ENCODE peak calls at places on chromosomes 7 and 10, in five cellular contexts. W is spleen, T is GM12878, M is stomach, K is SK-N-SH. R is an unnamed sample.

GRCh38 chr7:116273283-116273917 is 63.1 kb downstream of the TES start:
- DNase-seq in W (no peak), T (no peak), M (no peak), K (no peak), R (no peak)

GRCh38 chr10:52616420-52616764 is 156.2 kb downstream of the MBL2 start:
- DNase-seq in W (no peak), T (no peak), M (no peak), K (no peak), R (no peak)

GRCh38 chr7:27640914-27641570 is 21.6 kb downstream of the HIBADH start:
- DNase-seq in W (no peak), T (no peak), M (peak; percentile 37), K (no peak), R (no peak)

GRCh38 chr10:23341004-23341403 is 3.6 kb downstream of the C10orf67 start:
- DNase-seq in W (no peak), T (no peak), M (no peak), K (no peak), R (no peak)

GRCh38 chr10:125083576-125083920 is 76.8 kb downstream of the CTBP2 start:
- DNase-seq in W (peak; percentile 44), T (no peak), M (peak; percentile 55), K (no peak), R (peak; percentile 36)

GRCh38 chr7:149825567-149826343 is 12.4 kb upstream of the ZNF862 start:
- DNase-seq in W (peak; percentile 69), T (no peak), M (no peak), K (peak; percentile 30), R (peak; percentile 61)

GRCh38 chr7:50851891-50852290 is 69.2 kb upstream of the GRB10 start:
- DNase-seq in W (no peak), T (no peak), M (peak; percentile 24), K (no peak), R (no peak)

GRCh38 chr7:123871998-123872867 is 27.3 kb downstream of the HYAL4 start:
- DNase-seq in W (peak; percentile 64), T (no peak), M (peak; percentile 65), K (peak; percentile 61), R (no peak)

GRCh38 chr7:94848531-94848930 is 58.9 kb upstream of the PPP1R9A start:
- DNase-seq in W (no peak), T (no peak), M (no peak), K (no peak), R (no peak)

GRCh38 chr10:88116491-88116890 is 253.1 kb downstream of the PTEN start:
- DNase-seq in W (no peak), T (no peak), M (no peak), K (no peak), R (no peak)

GRCh38 chr10:35236739-35237138 is 99.6 kb upstream of the CCNY start:
- DNase-seq in W (no peak), T (no peak), M (no peak), K (no peak), R (no peak)

GRCh38 chr10:86872757-86873156 is 84.7 kb downstream of the MMRN2 start:
- DNase-seq in W (no peak), T (no peak), M (no peak), K (no peak), R (no peak)

GRCh38 chr7:127391591-127392181 is 822 bp downstream of the ZNF800 start:
- DNase-seq in W (peak; percentile 92), T (no peak), M (peak; percentile 50), K (no peak), R (peak; percentile 63)

GRCh38 chr7:140625908-140626868 is 14.4 kb downstream of the DENND2A start:
- DNase-seq in W (no peak), T (no peak), M (peak; percentile 72), K (peak; percentile 69), R (peak; percentile 92)

GRCh38 chr7:2043316-2044039 is 189.3 kb downstream of the MAD1L1 start:
- DNase-seq in W (peak; percentile 79), T (no peak), M (no peak), K (peak; percentile 36), R (peak; percentile 40)

GRCh38 chr10:45308707-45309106 is 6.7 kb downstream of the OR13A1 start:
- DNase-seq in W (no peak), T (peak; percentile 16), M (no peak), K (no peak), R (no peak)

GRCh38 chr7:1123721-1124120 is 35.8 kb downstream of the GPER1 start:
- DNase-seq in W (no peak), T (no peak), M (peak; percentile 91), K (peak; percentile 79), R (peak; percentile 85)

DNA sequence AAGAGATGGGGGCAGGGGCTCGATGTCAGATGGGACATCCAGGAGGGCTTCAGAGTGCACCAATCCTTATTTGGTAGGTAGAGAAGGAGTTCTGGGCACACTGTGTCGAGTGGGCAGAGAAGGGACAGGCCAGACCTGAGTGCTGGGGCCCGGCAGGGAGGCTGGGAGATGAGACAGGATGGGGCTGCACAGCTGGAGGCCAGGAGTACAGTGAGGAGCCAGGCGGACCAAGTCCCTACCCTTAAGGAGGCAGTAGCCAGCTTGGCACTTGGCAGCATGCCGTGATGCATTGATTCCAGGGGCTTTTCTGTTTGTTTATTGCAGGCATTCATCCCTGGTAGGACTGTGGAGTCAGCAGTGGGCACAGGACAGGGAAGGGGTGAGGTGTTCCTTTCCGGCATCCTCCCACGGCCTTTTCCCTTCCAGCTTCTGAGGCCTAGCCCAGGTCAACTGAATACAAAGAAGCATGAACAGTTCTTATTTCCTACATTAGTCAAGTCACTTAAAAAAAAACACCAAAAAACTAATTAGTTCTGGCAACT is 168.8 kb upstream of the CDCA7L start:
- DNase-seq in W (no peak), T (no peak), M (no peak), K (no peak), R (no peak)
- TF ChIP-seq POLR2AphosphoS5 in W (peak; percentile 52), T (no peak), M (no peak), K (no peak), R (no peak)

GRCh38 chr10:36531621-36532020 is 593.8 kb upstream of the ANKRD30A start:
- DNase-seq in W (no peak), T (no peak), M (no peak), K (no peak), R (no peak)

GRCh38 chr10:36533316-36533715 is 592.1 kb upstream of the ANKRD30A start:
- DNase-seq in W (no peak), T (no peak), M (no peak), K (no peak), R (no peak)

GRCh38 chr10:36538945-36539586 is 586.3 kb upstream of the ANKRD30A start:
- DNase-seq in W (no peak), T (no peak), M (peak; percentile 37), K (no peak), R (no peak)

DNA sequence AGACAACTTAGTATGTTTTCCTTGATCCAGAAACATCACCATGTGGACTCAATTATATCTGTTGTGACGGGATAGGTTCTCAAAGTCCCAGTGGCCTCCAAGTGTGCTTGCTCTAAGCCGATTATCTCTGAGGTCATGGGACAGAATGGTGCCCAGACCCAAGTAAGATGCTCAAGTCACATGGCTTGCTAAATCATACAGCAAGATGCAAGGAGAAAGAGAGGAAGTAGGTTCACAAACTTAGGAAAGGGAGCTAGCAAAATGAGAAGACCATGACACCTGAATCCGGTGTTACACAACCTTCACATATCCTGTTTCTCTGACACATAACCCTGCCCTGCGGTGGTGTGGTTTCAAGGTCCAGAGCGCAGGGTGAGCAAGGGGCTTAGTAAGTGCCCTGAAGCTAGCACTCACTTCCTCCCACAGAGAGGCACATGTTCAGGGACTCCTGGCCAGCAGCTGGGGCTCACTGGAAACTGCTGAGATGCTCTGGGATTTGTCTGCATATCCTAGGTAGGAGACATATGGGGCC is 590.9 kb upstream of the ANKRD30A start:
- DNase-seq in W (peak; percentile 89), T (no peak), M (no peak), K (no peak), R (no peak)
- TF ChIP-seq POLR2AphosphoS5 in W (peak; percentile 66), T (no peak), M (no peak), K (no peak), R (no peak)

GRCh38 chr10:32418572-32418971 is 27.4 kb upstream of the CCDC7 start:
- DNase-seq in W (no peak), T (no peak), M (no peak), K (no peak), R (no peak)

GRCh38 chr10:32419615-32420014 is 26.3 kb upstream of the CCDC7 start:
- DNase-seq in W (no peak), T (no peak), M (no peak), K (no peak), R (no peak)

GRCh38 chr10:32415361-32415760 is 30.6 kb upstream of the CCDC7 start:
- DNase-seq in W (no peak), T (no peak), M (no peak), K (peak; percentile 38), R (no peak)

GRCh38 chr10:32413513-32413912 is 32.4 kb upstream of the CCDC7 start:
- DNase-seq in W (no peak), T (no peak), M (no peak), K (no peak), R (no peak)

DNA sequence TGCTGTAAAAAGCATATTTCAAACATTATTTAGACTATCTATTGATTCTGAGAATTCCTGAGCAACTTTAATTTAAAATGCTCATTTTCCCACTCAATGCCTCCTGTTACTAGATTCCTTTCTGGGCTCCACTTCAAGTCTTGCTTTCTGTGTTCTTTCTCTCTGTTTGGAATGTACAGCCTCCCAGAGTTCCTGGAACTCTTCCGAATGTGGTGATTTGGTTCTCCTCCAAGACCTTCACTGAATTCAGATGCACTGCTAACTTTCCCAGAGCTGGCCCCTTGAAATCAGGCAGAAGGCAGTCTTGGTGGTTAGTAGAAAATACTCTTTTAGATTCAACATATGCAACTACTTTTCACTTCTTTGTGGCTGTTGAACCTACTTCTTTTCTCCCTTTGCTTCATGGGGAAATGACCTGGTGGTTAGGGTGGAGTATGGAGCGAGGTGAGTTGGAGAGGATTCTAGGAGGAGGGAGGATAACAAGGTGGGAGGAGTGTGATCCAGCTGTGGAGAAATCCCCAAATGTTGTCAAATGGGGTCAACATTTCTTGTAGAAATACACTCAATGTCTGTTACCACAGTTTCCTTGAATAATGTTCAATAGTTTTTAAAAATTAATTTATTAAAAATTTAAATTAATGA is 27.9 kb upstream of the CCDC7 start:
- DNase-seq in W (no peak), T (no peak), M (no peak), K (no peak), R (no peak)
- TF ChIP-seq POLR2AphosphoS5 in W (no peak), T (no peak), M (no peak), K (no peak), R (no peak)

DNA sequence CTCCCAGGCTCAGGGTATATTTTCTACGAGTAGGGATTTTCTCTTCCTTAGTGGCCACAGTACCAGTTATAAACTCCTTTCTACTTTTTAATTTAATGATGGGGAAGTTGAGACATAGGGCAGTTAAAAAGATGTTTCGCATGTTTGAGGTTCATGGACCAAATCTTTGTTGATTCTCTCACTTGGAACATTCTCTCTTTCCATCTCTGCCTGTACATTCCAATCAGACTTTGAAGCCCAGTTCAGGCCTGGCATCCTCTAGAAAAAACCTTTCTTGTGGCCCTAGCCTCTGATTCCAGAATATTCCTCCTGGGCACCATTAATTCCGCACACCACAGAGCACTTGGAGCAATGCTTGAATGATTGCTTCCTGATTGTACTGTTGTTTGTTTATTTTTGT is 18.5 kb downstream of the SLC13A4 start:
- DNase-seq in W (no peak), T (no peak), M (no peak), K (no peak), R (no peak)
- TF ChIP-seq POLR2AphosphoS5 in W (no peak), T (no peak), M (no peak), K (no peak), R (no peak)

GRCh38 chr10:4825868-4826787 is at the start of gene AKR1E2:
- DNase-seq in W (peak; percentile 91), T (no peak), M (peak; percentile 84), K (peak; percentile 95), R (peak; percentile 93)
- TF ChIP-seq POLR2AphosphoS5 in W (peak; percentile 80), T (no peak), M (peak; percentile 28), K (no peak), R (no peak)